ENCODE peak calls at places on chromosome 7, in ten cellular contexts. One of them, this sample, is unnamed.

GRCh38 chr7:42700376-42701327 is 211.2 kb downstream of the C7orf25 start:
- DNase-seq in heart left ventricle: no peak
- DNase-seq in upper lobe of right lung: no peak
- DNase-seq in fibroblast of villous mesenchyme: peak; percentile 28
- DNase-seq in neural progenitor cell: no peak
- DNase-seq in heart right ventricle: no peak
- DNase-seq in uterus: no peak
- DNase-seq in AG04450: no peak
- DNase-seq in right atrium auricular region: no peak
- DNase-seq in gastrocnemius medialis: no peak
- DNase-seq in this sample: no peak

GRCh38 chr7:99928994-99929729 is at the start of gene GJC3:
- DNase-seq in heart left ventricle: peak; percentile 75
- DNase-seq in upper lobe of right lung: peak; percentile 82
- DNase-seq in fibroblast of villous mesenchyme: peak; percentile 45
- DNase-seq in neural progenitor cell: peak; percentile 71
- DNase-seq in heart right ventricle: peak; percentile 68
- DNase-seq in uterus: peak; percentile 20
- DNase-seq in AG04450: no peak
- DNase-seq in right atrium auricular region: peak; percentile 63
- DNase-seq in gastrocnemius medialis: no peak
- DNase-seq in this sample: no peak

GRCh38 chr7:28018851-28019465 is 161.6 kb downstream of the JAZF1 start:
- DNase-seq in heart left ventricle: no peak
- DNase-seq in upper lobe of right lung: no peak
- DNase-seq in fibroblast of villous mesenchyme: no peak
- DNase-seq in neural progenitor cell: peak; percentile 25
- DNase-seq in heart right ventricle: no peak
- DNase-seq in uterus: no peak
- DNase-seq in AG04450: no peak
- DNase-seq in right atrium auricular region: no peak
- DNase-seq in gastrocnemius medialis: peak; percentile 46
- DNase-seq in this sample: no peak

GRCh38 chr7:29035044-29035740 is 77.1 kb upstream of the TRIL start:
- DNase-seq in heart left ventricle: no peak
- DNase-seq in upper lobe of right lung: no peak
- DNase-seq in fibroblast of villous mesenchyme: peak; percentile 42
- DNase-seq in neural progenitor cell: no peak
- DNase-seq in heart right ventricle: no peak
- DNase-seq in uterus: no peak
- DNase-seq in AG04450: no peak
- DNase-seq in right atrium auricular region: no peak
- DNase-seq in gastrocnemius medialis: no peak
- DNase-seq in this sample: no peak

GRCh38 chr7:101390901-101391301 is 28.2 kb downstream of the COL26A1 start:
- DNase-seq in heart left ventricle: peak; percentile 53
- DNase-seq in upper lobe of right lung: no peak
- DNase-seq in fibroblast of villous mesenchyme: peak; percentile 37
- DNase-seq in neural progenitor cell: peak; percentile 88
- DNase-seq in heart right ventricle: peak; percentile 40
- DNase-seq in uterus: no peak
- DNase-seq in AG04450: no peak
- DNase-seq in right atrium auricular region: no peak
- DNase-seq in gastrocnemius medialis: no peak
- DNase-seq in this sample: no peak

GRCh38 chr7:12456506-12456905 is 52.8 kb upstream of the VWDE start:
- DNase-seq in heart left ventricle: no peak
- DNase-seq in upper lobe of right lung: no peak
- DNase-seq in fibroblast of villous mesenchyme: no peak
- DNase-seq in neural progenitor cell: no peak
- DNase-seq in heart right ventricle: no peak
- DNase-seq in uterus: no peak
- DNase-seq in AG04450: no peak
- DNase-seq in right atrium auricular region: no peak
- DNase-seq in gastrocnemius medialis: no peak
- DNase-seq in this sample: no peak

GRCh38 chr7:23244335-23244635 is 2.3 kb upstream of the GPNMB start:
- DNase-seq in heart left ventricle: no peak
- DNase-seq in upper lobe of right lung: no peak
- DNase-seq in fibroblast of villous mesenchyme: no peak
- DNase-seq in neural progenitor cell: no peak
- DNase-seq in heart right ventricle: no peak
- DNase-seq in uterus: no peak
- DNase-seq in AG04450: no peak
- DNase-seq in right atrium auricular region: no peak
- DNase-seq in gastrocnemius medialis: no peak
- DNase-seq in this sample: no peak

GRCh38 chr7:120373174-120373573 is 100.2 kb downstream of the KCND2 start:
- DNase-seq in heart left ventricle: no peak
- DNase-seq in upper lobe of right lung: no peak
- DNase-seq in fibroblast of villous mesenchyme: no peak
- DNase-seq in neural progenitor cell: no peak
- DNase-seq in heart right ventricle: no peak
- DNase-seq in uterus: no peak
- DNase-seq in AG04450: no peak
- DNase-seq in right atrium auricular region: no peak
- DNase-seq in gastrocnemius medialis: no peak
- DNase-seq in this sample: no peak

DNA sequence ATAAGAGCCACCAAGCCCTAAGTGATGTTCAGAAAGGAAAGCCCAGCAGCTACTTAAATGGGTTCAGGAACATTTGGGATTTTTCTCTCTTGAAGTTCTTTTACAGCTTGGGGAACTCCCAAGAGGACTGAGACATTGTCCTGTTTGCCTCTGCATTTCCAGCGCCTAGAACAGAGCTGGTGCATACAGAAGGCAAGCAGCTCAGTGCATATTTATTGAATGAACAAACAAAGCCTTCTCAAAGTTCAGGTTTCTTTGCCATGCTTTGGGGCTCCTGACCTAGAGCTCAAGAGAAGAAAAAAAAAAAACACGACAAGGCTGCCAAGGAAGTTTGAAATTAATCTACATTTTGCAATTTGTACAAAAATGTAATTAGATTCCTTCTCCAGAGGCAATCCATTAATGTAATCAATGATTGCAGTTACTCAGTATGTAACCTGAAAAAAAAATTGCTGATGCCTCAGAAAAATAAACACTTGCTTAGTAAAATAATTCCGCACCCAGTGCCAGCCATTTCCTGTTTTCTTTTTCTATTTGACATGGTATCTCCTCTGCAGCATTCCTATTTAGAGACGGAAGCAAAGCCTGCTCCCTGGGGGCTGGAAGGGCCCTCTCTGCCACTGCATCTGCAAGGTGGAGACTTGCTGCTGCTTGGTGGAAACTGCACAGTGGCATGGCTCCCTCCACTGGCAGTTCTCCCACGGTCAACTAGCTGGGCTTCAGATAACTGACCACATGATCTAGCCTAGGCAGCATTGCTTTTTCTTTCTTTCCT is 157.3 kb downstream of the TMEM178B start:
- DNase-seq in heart left ventricle: no peak
- DNase-seq in upper lobe of right lung: no peak
- DNase-seq in fibroblast of villous mesenchyme: peak; percentile 26
- DNase-seq in neural progenitor cell: peak; percentile 72
- DNase-seq in heart right ventricle: peak; percentile 38
- DNase-seq in uterus: no peak
- DNase-seq in AG04450: no peak
- DNase-seq in right atrium auricular region: no peak
- DNase-seq in gastrocnemius medialis: no peak
- DNase-seq in this sample: peak; percentile 2
- TF ChIP-seq CTCF in heart left ventricle: peak; percentile 45
- TF ChIP-seq CTCF in upper lobe of right lung: peak; percentile 13
- TF ChIP-seq CTCF in fibroblast of villous mesenchyme: peak; percentile 41
- TF ChIP-seq CTCF in neural progenitor cell: peak; percentile 59
- TF ChIP-seq CTCF in heart right ventricle: peak; percentile 60
- TF ChIP-seq CTCF in uterus: no peak
- TF ChIP-seq CTCF in AG04450: peak; percentile 28
- TF ChIP-seq CTCF in right atrium auricular region: peak; percentile 13
- TF ChIP-seq CTCF in gastrocnemius medialis: no peak
- TF ChIP-seq CTCF in this sample: peak; percentile 39

GRCh38 chr7:671415-672042 is 55.0 kb upstream of the DNAAF5 start:
- DNase-seq in heart left ventricle: no peak
- DNase-seq in upper lobe of right lung: no peak
- DNase-seq in fibroblast of villous mesenchyme: no peak
- DNase-seq in neural progenitor cell: no peak
- DNase-seq in heart right ventricle: no peak
- DNase-seq in uterus: no peak
- DNase-seq in AG04450: no peak
- DNase-seq in right atrium auricular region: no peak
- DNase-seq in gastrocnemius medialis: no peak
- DNase-seq in this sample: no peak

GRCh38 chr7:672891-673290 is 53.6 kb upstream of the DNAAF5 start:
- DNase-seq in heart left ventricle: no peak
- DNase-seq in upper lobe of right lung: no peak
- DNase-seq in fibroblast of villous mesenchyme: no peak
- DNase-seq in neural progenitor cell: no peak
- DNase-seq in heart right ventricle: no peak
- DNase-seq in uterus: no peak
- DNase-seq in AG04450: no peak
- DNase-seq in right atrium auricular region: no peak
- DNase-seq in gastrocnemius medialis: no peak
- DNase-seq in this sample: no peak

GRCh38 chr7:676246-676971 is 50.1 kb upstream of the DNAAF5 start:
- DNase-seq in heart left ventricle: no peak
- DNase-seq in upper lobe of right lung: peak; percentile 43
- DNase-seq in fibroblast of villous mesenchyme: no peak
- DNase-seq in neural progenitor cell: no peak
- DNase-seq in heart right ventricle: no peak
- DNase-seq in uterus: no peak
- DNase-seq in AG04450: no peak
- DNase-seq in right atrium auricular region: no peak
- DNase-seq in gastrocnemius medialis: no peak
- DNase-seq in this sample: no peak

GRCh38 chr7:674454-675410 is 51.8 kb upstream of the DNAAF5 start:
- DNase-seq in heart left ventricle: peak; percentile 77
- DNase-seq in upper lobe of right lung: no peak
- DNase-seq in fibroblast of villous mesenchyme: peak; percentile 14
- DNase-seq in neural progenitor cell: no peak
- DNase-seq in heart right ventricle: no peak
- DNase-seq in uterus: no peak
- DNase-seq in AG04450: no peak
- DNase-seq in right atrium auricular region: no peak
- DNase-seq in gastrocnemius medialis: no peak
- DNase-seq in this sample: no peak

DNA sequence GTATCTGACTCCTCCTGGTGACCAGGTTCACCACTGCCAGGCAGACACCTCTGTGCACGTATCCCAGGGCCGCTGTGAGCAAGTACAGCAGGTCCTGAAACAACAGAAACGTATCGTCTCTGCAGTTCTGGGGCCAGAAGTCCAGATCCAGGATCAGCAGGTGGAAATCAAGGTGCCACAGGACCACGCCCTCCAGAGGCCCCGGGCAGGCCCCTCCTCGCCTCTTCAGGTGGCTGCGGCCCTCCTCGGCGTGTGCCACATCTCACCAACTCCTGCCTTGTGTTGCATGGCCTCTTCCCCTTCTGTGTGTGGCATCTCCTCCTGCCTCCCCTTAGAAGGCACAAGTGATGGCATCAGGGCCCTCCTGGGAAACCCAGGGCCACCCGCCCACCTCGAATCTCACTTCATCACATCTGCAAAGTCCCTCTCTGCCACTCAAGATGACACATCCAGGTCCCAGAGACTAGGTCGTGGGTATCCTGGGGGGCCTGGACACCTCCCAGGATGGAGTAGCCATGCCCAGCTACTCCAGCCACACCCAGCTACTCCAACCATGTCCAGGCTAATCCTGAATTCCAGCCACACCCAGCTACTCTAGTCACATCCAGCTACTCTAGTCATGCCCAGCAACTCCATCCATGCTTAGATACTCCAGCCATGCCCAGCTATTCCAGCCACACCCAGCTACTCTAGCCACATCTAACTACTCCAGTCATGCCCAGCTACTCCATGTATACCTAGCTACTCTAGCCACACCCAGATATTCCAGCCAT is 52.6 kb upstream of the DNAAF5 start:
- DNase-seq in heart left ventricle: no peak
- DNase-seq in upper lobe of right lung: no peak
- DNase-seq in fibroblast of villous mesenchyme: no peak
- DNase-seq in neural progenitor cell: no peak
- DNase-seq in heart right ventricle: no peak
- DNase-seq in uterus: no peak
- DNase-seq in AG04450: no peak
- DNase-seq in right atrium auricular region: no peak
- DNase-seq in gastrocnemius medialis: no peak
- DNase-seq in this sample: no peak
- TF ChIP-seq CTCF in heart left ventricle: no peak
- TF ChIP-seq CTCF in upper lobe of right lung: no peak
- TF ChIP-seq CTCF in fibroblast of villous mesenchyme: no peak
- TF ChIP-seq CTCF in neural progenitor cell: no peak
- TF ChIP-seq CTCF in heart right ventricle: no peak
- TF ChIP-seq CTCF in uterus: no peak
- TF ChIP-seq CTCF in AG04450: no peak
- TF ChIP-seq CTCF in right atrium auricular region: no peak
- TF ChIP-seq CTCF in gastrocnemius medialis: no peak
- TF ChIP-seq CTCF in this sample: no peak

GRCh38 chr7:24881622-24882021 is 98.4 kb downstream of the OSBPL3 start:
- DNase-seq in heart left ventricle: no peak
- DNase-seq in upper lobe of right lung: no peak
- DNase-seq in fibroblast of villous mesenchyme: no peak
- DNase-seq in neural progenitor cell: no peak
- DNase-seq in heart right ventricle: no peak
- DNase-seq in uterus: no peak
- DNase-seq in AG04450: no peak
- DNase-seq in right atrium auricular region: no peak
- DNase-seq in gastrocnemius medialis: no peak
- DNase-seq in this sample: no peak
- TF ChIP-seq CTCF in heart left ventricle: no peak
- TF ChIP-seq CTCF in upper lobe of right lung: no peak
- TF ChIP-seq CTCF in fibroblast of villous mesenchyme: peak; percentile 28
- TF ChIP-seq CTCF in neural progenitor cell: no peak
- TF ChIP-seq CTCF in heart right ventricle: no peak
- TF ChIP-seq CTCF in uterus: no peak
- TF ChIP-seq CTCF in AG04450: peak; percentile 33
- TF ChIP-seq CTCF in right atrium auricular region: no peak
- TF ChIP-seq CTCF in gastrocnemius medialis: no peak
- TF ChIP-seq CTCF in this sample: no peak

GRCh38 chr7:116494472-116494871 is 5.1 kb upstream of the CAV2 start:
- DNase-seq in heart left ventricle: no peak
- DNase-seq in upper lobe of right lung: no peak
- DNase-seq in fibroblast of villous mesenchyme: no peak
- DNase-seq in neural progenitor cell: no peak
- DNase-seq in heart right ventricle: no peak
- DNase-seq in uterus: no peak
- DNase-seq in AG04450: no peak
- DNase-seq in right atrium auricular region: no peak
- DNase-seq in gastrocnemius medialis: no peak
- DNase-seq in this sample: no peak

GRCh38 chr7:116496653-116497052 is 2.9 kb upstream of the CAV2 start:
- DNase-seq in heart left ventricle: no peak
- DNase-seq in upper lobe of right lung: no peak
- DNase-seq in fibroblast of villous mesenchyme: no peak
- DNase-seq in neural progenitor cell: no peak
- DNase-seq in heart right ventricle: no peak
- DNase-seq in uterus: no peak
- DNase-seq in AG04450: no peak
- DNase-seq in right atrium auricular region: no peak
- DNase-seq in gastrocnemius medialis: no peak
- DNase-seq in this sample: no peak

GRCh38 chr7:116492654-116493109 is 6.9 kb upstream of the CAV2 start:
- DNase-seq in heart left ventricle: no peak
- DNase-seq in upper lobe of right lung: no peak
- DNase-seq in fibroblast of villous mesenchyme: no peak
- DNase-seq in neural progenitor cell: no peak
- DNase-seq in heart right ventricle: no peak
- DNase-seq in uterus: no peak
- DNase-seq in AG04450: no peak
- DNase-seq in right atrium auricular region: no peak
- DNase-seq in gastrocnemius medialis: no peak
- DNase-seq in this sample: no peak

GRCh38 chr7:116497708-116498107 is 1.8 kb upstream of the CAV2 start:
- DNase-seq in heart left ventricle: no peak
- DNase-seq in upper lobe of right lung: no peak
- DNase-seq in fibroblast of villous mesenchyme: no peak
- DNase-seq in neural progenitor cell: no peak
- DNase-seq in heart right ventricle: no peak
- DNase-seq in uterus: no peak
- DNase-seq in AG04450: no peak
- DNase-seq in right atrium auricular region: no peak
- DNase-seq in gastrocnemius medialis: no peak
- DNase-seq in this sample: no peak

GRCh38 chr7:116495737-116496136 is 3.8 kb upstream of the CAV2 start:
- DNase-seq in heart left ventricle: no peak
- DNase-seq in upper lobe of right lung: no peak
- DNase-seq in fibroblast of villous mesenchyme: peak; percentile 64
- DNase-seq in neural progenitor cell: no peak
- DNase-seq in heart right ventricle: no peak
- DNase-seq in uterus: no peak
- DNase-seq in AG04450: no peak
- DNase-seq in right atrium auricular region: no peak
- DNase-seq in gastrocnemius medialis: no peak
- DNase-seq in this sample: no peak
- TF ChIP-seq CTCF in heart left ventricle: no peak
- TF ChIP-seq CTCF in upper lobe of right lung: no peak
- TF ChIP-seq CTCF in fibroblast of villous mesenchyme: no peak
- TF ChIP-seq CTCF in neural progenitor cell: no peak
- TF ChIP-seq CTCF in heart right ventricle: no peak
- TF ChIP-seq CTCF in uterus: no peak
- TF ChIP-seq CTCF in AG04450: no peak
- TF ChIP-seq CTCF in right atrium auricular region: no peak
- TF ChIP-seq CTCF in gastrocnemius medialis: no peak
- TF ChIP-seq CTCF in this sample: no peak